ENCODE peak calls at places on chromosomes 13 and 19, in five cellular contexts. D is IMR-90, B is lower lobe of right lung, Y is K562, X is lung. W is an unnamed sample.

GRCh38 chr19:46080561-46080960 is 39.8 kb upstream of the IGFL4 start:
- ATAC-seq in D (peak), B (no peak), Y (no peak), X (no peak), W (no peak)

GRCh38 chr13:105702441-105702840 is 833.0 kb downstream of the EFNB2 start:
- ATAC-seq in D (no peak), B (no peak), Y (no peak), X (no peak), W (no peak)

GRCh38 chr13:65597839-65598818 is 1632.0 kb downstream of the PCDH9 start:
- ATAC-seq in D (peak), B (peak), Y (no peak), X (peak), W (peak)

GRCh38 chr13:98665638-98665995 is 86.9 kb downstream of the SLC15A1 start:
- ATAC-seq in D (no peak), B (no peak), Y (no peak), X (no peak), W (no peak)

GRCh38 chr13:77980592-77980991 is 62.0 kb upstream of the EDNRB start:
- ATAC-seq in D (peak), B (no peak), Y (no peak), X (no peak), W (peak)

GRCh38 chr13:110265341-110265681 is 41.6 kb downstream of the COL4A1 start:
- ATAC-seq in D (no peak), B (no peak), Y (no peak), X (no peak), W (no peak)

GRCh38 chr13:97911311-97912138 is 42.0 kb upstream of the IPO5 start:
- ATAC-seq in D (no peak), B (no peak), Y (peak), X (no peak), W (no peak)

GRCh38 chr19:33938821-33939220 is 142.2 kb downstream of the KCTD15 start:
- ATAC-seq in D (no peak), B (peak), Y (no peak), X (no peak), W (no peak)

GRCh38 chr13:67094952-67095351 is 135.2 kb downstream of the PCDH9 start:
- ATAC-seq in D (no peak), B (no peak), Y (no peak), X (no peak), W (no peak)

GRCh38 chr13:105838231-105838630 is 697.2 kb downstream of the EFNB2 start:
- ATAC-seq in D (no peak), B (no peak), Y (no peak), X (no peak), W (no peak)

GRCh38 chr13:56424246-56424645 is 716.5 kb upstream of the PRR20A start:
- ATAC-seq in D (no peak), B (no peak), Y (no peak), X (no peak), W (no peak)

GRCh38 chr13:93244918-93245280 is 18.3 kb downstream of the GPC6 start:
- ATAC-seq in D (no peak), B (no peak), Y (no peak), X (no peak), W (peak)

GRCh38 chr13:40236566-40237168 is 429.8 kb downstream of the FOXO1 start:
- ATAC-seq in D (no peak), B (peak), Y (no peak), X (peak), W (peak)

GRCh38 chr13:95185311-95185710 is 115.9 kb downstream of the ABCC4 start:
- ATAC-seq in D (no peak), B (no peak), Y (no peak), X (no peak), W (no peak)

GRCh38 chr13:111363121-111363520 is 42.7 kb downstream of the TEX29 start:
- ATAC-seq in D (no peak), B (no peak), Y (no peak), X (no peak), W (no peak)

GRCh38 chr19:54201172-54201701 is 579 bp downstream of the RPS9 start:
- ATAC-seq in D (no peak), B (peak), Y (no peak), X (no peak), W (peak)

GRCh38 chr19:3365447-3366103 is 808 bp upstream of the NFIC start:
- ATAC-seq in D (peak), B (peak), Y (peak), X (no peak), W (peak)

GRCh38 chr19:23542562-23542961 is 144.4 kb downstream of the ZNF675 start:
- ATAC-seq in D (no peak), B (no peak), Y (no peak), X (no peak), W (no peak)

GRCh38 chr13:41488124-41488523 is 30.8 kb downstream of the RGCC start:
- ATAC-seq in D (no peak), B (peak), Y (no peak), X (no peak), W (no peak)

GRCh38 chr13:46668302-46668720 is 115.3 kb downstream of the LRCH1 start:
- ATAC-seq in D (peak), B (peak), Y (no peak), X (peak), W (no peak)

GRCh38 chr13:98482476-98483444 is 94.1 kb downstream of the STK24 start:
- ATAC-seq in D (peak), B (peak), Y (no peak), X (no peak), W (peak)

GRCh38 chr19:4582112-4582553 is 22.6 kb upstream of the SEMA6B start:
- ATAC-seq in D (no peak), B (no peak), Y (no peak), X (no peak), W (no peak)

GRCh38 chr19:49588370-49589122 is 2.4 kb upstream of the PRR12 start:
- ATAC-seq in D (no peak), B (no peak), Y (no peak), X (no peak), W (no peak)

GRCh38 chr13:40983725-40984669 is 35.1 kb downstream of the ELF1 start:
- ATAC-seq in D (no peak), B (no peak), Y (no peak), X (no peak), W (no peak)

GRCh38 chr19:13557756-13558398 is 51.6 kb upstream of the CACNA1A start:
- ATAC-seq in D (no peak), B (no peak), Y (peak), X (no peak), W (no peak)

GRCh38 chr19:47699360-47699917 is 13.8 kb upstream of the EHD2 start:
- ATAC-seq in D (peak), B (peak), Y (peak), X (no peak), W (no peak)

GRCh38 chr13:31882794-31883193 is 143.5 kb downstream of the RXFP2 start:
- ATAC-seq in D (no peak), B (no peak), Y (no peak), X (no peak), W (no peak)

GRCh38 chr19:2650515-2650914 is 52.0 kb downstream of the GNG7 start:
- ATAC-seq in D (peak), B (peak), Y (no peak), X (no peak), W (no peak)

GRCh38 chr19:33683881-33684549 is 62.3 kb downstream of the CHST8 start:
- ATAC-seq in D (peak), B (peak), Y (peak), X (no peak), W (no peak)

GRCh38 chr13:40432018-40432978 is 234.1 kb downstream of the FOXO1 start:
- ATAC-seq in D (no peak), B (no peak), Y (no peak), X (no peak), W (no peak)

GRCh38 chr13:76035711-76036110 is 399.6 kb downstream of the LMO7 start:
- ATAC-seq in D (peak), B (no peak), Y (no peak), X (no peak), W (no peak)

GRCh38 chr19:11041966-11042627 is 47.2 kb upstream of the LDLR start:
- ATAC-seq in D (no peak), B (peak), Y (no peak), X (peak), W (no peak)

GRCh38 chr19:19745496-19746285 is 12.8 kb upstream of the ZNF14 start:
- ATAC-seq in D (no peak), B (no peak), Y (peak), X (no peak), W (no peak)

GRCh38 chr13:26019241-26019640 is 32.6 kb downstream of the SHISA2 start:
- ATAC-seq in D (no peak), B (no peak), Y (no peak), X (no peak), W (no peak)

GRCh38 chr13:46100191-46100877 is 4.5 kb downstream of the CPB2 start:
- ATAC-seq in D (no peak), B (no peak), Y (peak), X (no peak), W (no peak)

GRCh38 chr19:54172413-54172763 is 572 bp downstream of the TMC4 start:
- ATAC-seq in D (no peak), B (no peak), Y (no peak), X (no peak), W (no peak)

GRCh38 chr19:10226376-10227214 is 4.5 kb downstream of the S1PR2 start:
- ATAC-seq in D (peak), B (peak), Y (no peak), X (peak), W (peak)

GRCh38 chr13:59856281-59856810 is 307.4 kb downstream of the DIAPH3 start:
- ATAC-seq in D (no peak), B (no peak), Y (no peak), X (no peak), W (no peak)

GRCh38 chr13:79614519-79614918 is 133.6 kb downstream of the NDFIP2 start:
- ATAC-seq in D (no peak), B (no peak), Y (no peak), X (no peak), W (no peak)

GRCh38 chr13:51628059-51628852 is 44.0 kb downstream of the WDFY2 start:
- ATAC-seq in D (no peak), B (no peak), Y (no peak), X (no peak), W (no peak)
- H3K27ac ChIP-seq in D (no peak), B (no peak), Y (no peak), X (no peak), W (no peak)

GRCh38 chr13:43561081-43561480 is 225.7 kb downstream of the ENOX1 start:
- ATAC-seq in D (no peak), B (no peak), Y (no peak), X (no peak), W (no peak)

GRCh38 chr13:43558312-43558711 is 228.5 kb downstream of the ENOX1 start:
- ATAC-seq in D (no peak), B (no peak), Y (no peak), X (no peak), W (no peak)

GRCh38 chr13:43564941-43565340 is 221.8 kb downstream of the ENOX1 start:
- ATAC-seq in D (no peak), B (no peak), Y (no peak), X (no peak), W (no peak)

GRCh38 chr13:43558942-43559341 is 227.8 kb downstream of the ENOX1 start:
- ATAC-seq in D (no peak), B (no peak), Y (no peak), X (no peak), W (no peak)
- H3K27ac ChIP-seq in D (no peak), B (no peak), Y (no peak), X (no peak), W (no peak)

DNA sequence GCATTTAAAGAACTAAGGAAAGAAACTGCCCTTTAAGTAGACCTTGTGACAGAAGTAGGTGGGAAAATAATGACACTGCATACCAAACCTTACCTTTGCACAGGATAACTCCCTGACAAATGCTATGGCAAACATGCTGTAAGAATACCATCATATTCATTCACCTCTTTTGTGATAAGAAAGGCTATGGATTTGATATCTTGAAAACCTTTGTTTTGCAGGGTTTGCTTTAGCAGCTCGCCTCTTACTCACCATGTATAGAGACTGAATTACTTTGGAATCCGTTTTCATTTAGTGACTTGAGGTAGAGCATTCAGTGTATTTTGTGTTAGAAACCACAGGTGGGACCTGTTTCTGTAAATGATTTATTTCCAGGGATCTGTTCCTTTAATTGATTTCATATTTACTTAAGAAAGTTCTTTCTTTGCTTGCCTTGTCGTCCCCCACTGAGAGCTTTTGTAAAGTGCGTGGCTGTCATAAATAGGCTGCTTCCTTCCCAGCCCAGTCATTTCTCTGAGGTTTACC is 80.2 kb downstream of the KLF5 start:
- ATAC-seq in D (peak), B (no peak), Y (no peak), X (no peak), W (no peak)
- H3K27ac ChIP-seq in D (peak), B (peak), Y (no peak), X (no peak), W (no peak)

GRCh38 chr19:42081584-42082258 is 5.8 kb downstream of the ZNF574 start:
- ATAC-seq in D (peak), B (no peak), Y (peak), X (no peak), W (no peak)
- H3K27ac ChIP-seq in D (no peak), B (no peak), Y (no peak), X (no peak), W (no peak)

GRCh38 chr13:23792680-23793079 is 96.5 kb downstream of the MIPEP start:
- ATAC-seq in D (no peak), B (no peak), Y (no peak), X (no peak), W (no peak)

GRCh38 chr13:23796546-23796945 is 92.7 kb downstream of the MIPEP start:
- ATAC-seq in D (peak), B (no peak), Y (no peak), X (no peak), W (no peak)

GRCh38 chr13:23794267-23795161 is 94.7 kb downstream of the MIPEP start:
- ATAC-seq in D (peak), B (no peak), Y (no peak), X (no peak), W (no peak)

GRCh38 chr13:23790591-23791170 is 98.5 kb downstream of the MIPEP start:
- ATAC-seq in D (peak), B (peak), Y (no peak), X (peak), W (no peak)

DNA sequence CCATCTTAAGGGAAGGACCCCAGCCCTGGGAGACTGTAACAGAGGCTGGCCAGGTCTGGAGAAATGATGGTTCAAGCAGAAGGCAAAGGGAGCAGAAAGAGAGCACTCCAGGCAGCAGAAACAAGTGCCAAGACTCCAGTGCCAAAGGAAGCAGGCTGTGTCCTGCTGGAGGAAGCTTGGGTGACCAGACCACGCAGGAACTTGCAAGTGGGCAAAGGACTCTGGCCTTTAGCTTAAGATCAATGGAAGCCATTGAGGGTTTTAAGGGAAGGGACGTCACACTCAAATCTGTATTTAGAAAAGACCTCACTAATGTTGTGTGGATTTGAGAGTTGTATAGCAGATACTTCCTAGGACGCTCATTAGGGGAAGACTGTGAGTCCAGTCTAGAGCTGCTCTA is 95.5 kb downstream of the MIPEP start:
- ATAC-seq in D (no peak), B (no peak), Y (no peak), X (no peak), W (no peak)
- H3K27ac ChIP-seq in D (peak), B (peak), Y (no peak), X (no peak), W (no peak)

GRCh38 chr19:55544776-55545439 is 435 bp downstream of the SBK3 start:
- ATAC-seq in D (no peak), B (no peak), Y (peak), X (no peak), W (no peak)

GRCh38 chr19:55545443-55545842 is at the start of gene SBK3:
- ATAC-seq in D (no peak), B (no peak), Y (no peak), X (no peak), W (no peak)

GRCh38 chr19:55545913-55546495 is 661 bp upstream of the SBK3 start:
- ATAC-seq in D (no peak), B (peak), Y (no peak), X (no peak), W (no peak)

GRCh38 chr19:55549500-55550320 is 4.4 kb upstream of the SBK3 start:
- ATAC-seq in D (peak), B (no peak), Y (peak), X (no peak), W (peak)

DNA sequence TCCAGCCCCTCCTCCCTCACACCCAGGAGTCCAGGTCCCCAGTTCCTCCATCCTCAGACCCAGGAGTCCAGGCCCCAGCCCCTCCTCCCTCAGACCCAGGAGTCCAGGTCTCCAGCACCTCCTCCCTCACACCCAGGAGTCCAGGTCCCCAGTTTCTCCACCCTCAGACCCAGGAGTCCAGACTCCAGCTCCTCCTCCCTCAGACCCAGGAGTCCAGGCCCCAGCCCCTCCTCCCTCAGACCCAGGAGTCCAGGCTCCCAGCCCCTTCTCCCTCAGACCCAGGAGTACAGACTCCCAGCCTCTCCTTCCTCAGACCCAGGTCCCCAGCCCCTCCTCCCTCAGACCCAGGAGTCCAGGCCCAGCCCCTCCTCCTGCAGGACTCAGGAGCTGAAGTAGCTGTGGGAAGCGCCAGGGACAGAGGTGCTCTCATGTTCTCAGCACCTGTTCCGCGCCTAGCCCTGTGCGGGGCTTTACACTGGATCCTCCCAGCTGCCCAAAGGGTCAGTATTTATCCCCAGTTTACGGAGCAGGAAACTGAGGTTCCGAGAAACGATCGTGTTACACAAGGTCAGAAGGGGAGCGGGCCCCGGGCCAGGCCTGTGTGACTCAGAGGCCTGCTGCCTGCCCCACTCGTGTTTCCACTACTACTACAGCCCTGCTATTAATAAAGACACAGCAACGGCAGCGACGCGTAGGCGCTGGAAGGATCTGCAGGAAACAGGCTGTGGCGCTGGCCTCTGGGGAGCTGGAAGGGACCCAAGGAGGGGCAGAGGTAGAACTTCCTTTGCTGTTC is 1.7 kb upstream of the SBK3 start:
- ATAC-seq in D (peak), B (peak), Y (peak), X (peak), W (peak)
- H3K27ac ChIP-seq in D (peak), B (peak), Y (peak), X (peak), W (peak)

GRCh38 chr19:37955986-37956385 is 49.0 kb downstream of the SIPA1L3 start:
- ATAC-seq in D (no peak), B (no peak), Y (no peak), X (no peak), W (no peak)

GRCh38 chr19:37953576-37954303 is 46.7 kb downstream of the SIPA1L3 start:
- ATAC-seq in D (peak), B (no peak), Y (no peak), X (no peak), W (no peak)

GRCh38 chr19:37953125-37953524 is 46.1 kb downstream of the SIPA1L3 start:
- ATAC-seq in D (no peak), B (no peak), Y (no peak), X (no peak), W (no peak)

GRCh38 chr19:37951816-37952210 is 44.8 kb downstream of the SIPA1L3 start:
- ATAC-seq in D (no peak), B (no peak), Y (no peak), X (no peak), W (no peak)

DNA sequence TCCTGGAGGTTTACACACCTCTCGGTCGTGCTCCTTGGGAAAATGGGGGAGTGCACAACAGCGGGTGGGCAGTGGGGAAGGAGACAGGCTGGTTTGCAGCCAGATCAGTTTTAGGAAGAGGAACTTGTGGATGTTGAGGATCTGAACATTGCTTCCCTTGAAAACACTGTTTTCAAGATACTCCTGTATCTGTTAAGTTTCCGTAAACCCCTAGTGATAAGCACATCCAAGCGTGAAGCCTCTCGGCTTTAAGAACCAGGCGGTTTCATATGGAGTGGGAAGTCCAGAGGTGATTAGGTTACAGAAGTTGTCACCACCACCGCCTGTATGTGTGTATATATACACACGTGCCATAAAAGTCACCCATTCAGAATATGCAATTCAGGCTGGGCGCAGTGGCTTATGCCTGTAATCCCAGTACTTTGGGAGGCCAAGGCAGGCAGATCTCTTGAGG is 47.4 kb downstream of the SIPA1L3 start:
- ATAC-seq in D (no peak), B (no peak), Y (no peak), X (no peak), W (no peak)
- H3K27ac ChIP-seq in D (no peak), B (no peak), Y (no peak), X (no peak), W (no peak)

GRCh38 chr13:84237181-84237580 is 354.9 kb upstream of the SLITRK1 start:
- ATAC-seq in D (no peak), B (no peak), Y (no peak), X (no peak), W (no peak)
- H3K27ac ChIP-seq in D (no peak), B (no peak), Y (no peak), X (no peak), W (no peak)

W was measured in gastroesophageal sphincter.